ENCODE peak calls at places on chromosomes 11 and 22, in seven cellular contexts. M is IMR-90, H is HCT116, L is SK-N-SH, J is fibroblast of lung, N is astrocyte, W is K562. Y is an unnamed sample.

GRCh38 chr22:36544107-36544620 is 15.2 kb upstream of the EIF3D start:
- DNase-seq in H (no peak), W (no peak), N (peak; percentile 59), J (peak; percentile 70), L (no peak), M (peak; percentile 74), Y (no peak)

GRCh38 chr22:29385748-29386147 is 2.6 kb downstream of the AP1B1 start:
- DNase-seq in H (no peak), W (no peak), N (no peak), J (no peak), L (no peak), M (no peak), Y (peak; percentile 40)

GRCh38 chr11:68380786-68381622 is 68.6 kb downstream of the LRP5 start:
- DNase-seq in L (no peak), M (peak; percentile 11), N (peak; percentile 32), H (no peak), W (no peak), J (peak; percentile 53), Y (no peak)

GRCh38 chr22:45777046-45777851 is 105.6 kb downstream of the ATXN10 start:
- DNase-seq in H (no peak), J (peak; percentile 91), L (no peak), W (no peak), M (peak; percentile 63), N (peak; percentile 90), Y (no peak)

GRCh38 chr11:35250631-35251030 is 111.7 kb downstream of the CD44 start:
- DNase-seq in M (no peak), N (no peak), J (no peak), W (no peak), H (no peak), L (no peak), Y (no peak)

GRCh38 chr11:35563413-35564245 is 38.2 kb upstream of the PAMR1 start:
- DNase-seq in M (peak; percentile 37), N (no peak), J (peak; percentile 35), H (no peak), L (no peak), W (no peak), Y (no peak)

GRCh38 chr11:76860539-76861475 is at the start of gene ACER3:
- DNase-seq in J (peak; percentile 82), L (peak; percentile 99), W (peak; percentile 99), M (peak; percentile 78), N (peak; percentile 62), H (peak; percentile 76), Y (peak; percentile 96)

GRCh38 chr11:69746780-69747742 is 28.1 kb downstream of the FGF4 start:
- DNase-seq in H (no peak), W (no peak), J (peak; percentile 37), N (peak; percentile 18), M (no peak), L (no peak), Y (no peak)

GRCh38 chr22:38298312-38299000 is 18.8 kb downstream of the CSNK1E start:
- DNase-seq in W (peak; percentile 21), L (peak; percentile 52), M (peak; percentile 88), H (peak; percentile 58), N (peak; percentile 100), J (peak; percentile 100), Y (no peak)
- H4K20me1 ChIP-seq in W (no peaks in the 10 kb centered on the region), L (peaks cover 22% of the 10 kb centered on the region), M (peaks cover 100% of the 10 kb centered on the region), H (no peaks in the 10 kb centered on the region), N (peaks cover 97% of the 10 kb centered on the region), J (no peaks in the 10 kb centered on the region), Y (peaks cover 32% of the 10 kb centered on the region)

DNA sequence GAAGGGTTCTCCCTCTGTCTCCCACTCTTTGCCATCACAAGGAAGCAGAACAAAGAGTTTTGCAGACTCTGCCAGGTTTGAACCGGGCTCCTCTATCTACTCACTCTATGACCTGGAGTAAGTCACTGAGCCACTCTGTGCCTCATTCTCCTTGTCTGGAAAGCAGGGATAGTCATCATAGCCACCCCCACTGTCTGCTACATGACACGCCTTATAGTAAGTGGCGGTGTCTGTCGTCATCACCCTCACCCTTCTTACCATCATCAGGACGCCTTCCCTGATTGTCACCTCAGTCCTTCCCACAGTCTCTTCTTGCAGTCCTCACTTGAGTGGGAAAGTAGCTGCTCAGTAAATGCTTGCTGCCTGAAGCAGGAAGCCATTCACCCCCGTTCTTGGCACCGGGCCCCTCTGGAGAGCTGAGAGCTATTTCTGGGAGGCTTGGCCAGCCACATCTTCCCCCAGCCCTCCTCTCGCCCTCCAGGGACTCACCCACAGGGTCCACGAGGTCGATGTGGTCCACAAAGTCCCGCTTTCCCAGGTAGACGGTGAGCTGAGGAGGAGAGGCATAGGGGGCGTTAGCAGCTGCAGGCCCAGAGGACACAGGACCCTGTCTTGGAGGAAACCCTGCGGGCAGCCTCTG is 46.4 kb downstream of the TPBGL start:
- DNase-seq in N (peak; percentile 41), H (no peak), J (peak; percentile 46), W (no peak), L (no peak), M (peak; percentile 37), Y (no peak)
- H4K20me1 ChIP-seq in N (no peaks in the 10 kb centered on the region), H (no peaks in the 10 kb centered on the region), J (no peaks in the 10 kb centered on the region), W (peaks cover 5% of the 10 kb centered on the region), L (no peaks in the 10 kb centered on the region), M (no peaks in the 10 kb centered on the region), Y (no peaks in the 10 kb centered on the region)

GRCh38 chr22:49792107-49792506 is 35.6 kb downstream of the BRD1 start:
- DNase-seq in M (no peak), W (no peak), H (no peak), J (no peak), N (no peak), L (no peak), Y (no peak)
- H4K20me1 ChIP-seq in M (peaks cover 79% of the 10 kb centered on the region), W (peaks cover 15% of the 10 kb centered on the region), H (no peaks in the 10 kb centered on the region), J (peaks cover 3% of the 10 kb centered on the region), N (peaks cover 98% of the 10 kb centered on the region), L (peaks cover 90% of the 10 kb centered on the region), Y (peaks cover 9% of the 10 kb centered on the region)

GRCh38 chr11:36743039-36743438 is 145.0 kb upstream of the RAG2 start:
- DNase-seq in W (no peak), L (no peak), M (no peak), N (no peak), H (no peak), J (no peak), Y (no peak)
- H4K20me1 ChIP-seq in W (no peaks in the 10 kb centered on the region), L (no peaks in the 10 kb centered on the region), M (no peaks in the 10 kb centered on the region), N (no peaks in the 10 kb centered on the region), H (no peaks in the 10 kb centered on the region), J (no peaks in the 10 kb centered on the region), Y (no peaks in the 10 kb centered on the region)

DNA sequence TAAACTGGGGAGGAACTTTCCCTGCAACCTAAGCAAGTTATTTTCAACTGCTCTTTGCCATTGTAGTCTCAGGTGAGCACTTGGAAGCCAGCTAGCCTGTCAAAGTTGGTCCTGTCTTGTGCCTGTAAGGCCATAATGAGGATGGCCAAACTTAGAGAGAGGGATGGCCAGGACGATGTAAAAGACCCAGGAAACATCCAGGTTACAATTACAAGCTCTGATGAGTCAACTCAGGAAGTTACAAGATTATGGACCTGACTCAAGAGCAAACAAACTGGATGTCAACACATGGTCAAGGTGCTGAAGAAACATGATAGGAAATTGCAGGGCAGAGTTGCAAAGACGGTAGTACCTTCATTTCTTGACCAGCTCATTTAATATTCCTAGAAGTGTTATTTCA is 1.6 kb downstream of the GTPBP1 start:
- DNase-seq in L (no peak), N (peak; percentile 42), J (peak; percentile 53), H (no peak), W (peak; percentile 39), M (peak; percentile 73), Y (no peak)
- H4K20me1 ChIP-seq in L (peaks cover 21% of the 10 kb centered on the region), N (peaks cover 58% of the 10 kb centered on the region), J (no peaks in the 10 kb centered on the region), H (no peaks in the 10 kb centered on the region), W (peaks cover 23% of the 10 kb centered on the region), M (peaks cover 56% of the 10 kb centered on the region), Y (peaks cover 34% of the 10 kb centered on the region)

DNA sequence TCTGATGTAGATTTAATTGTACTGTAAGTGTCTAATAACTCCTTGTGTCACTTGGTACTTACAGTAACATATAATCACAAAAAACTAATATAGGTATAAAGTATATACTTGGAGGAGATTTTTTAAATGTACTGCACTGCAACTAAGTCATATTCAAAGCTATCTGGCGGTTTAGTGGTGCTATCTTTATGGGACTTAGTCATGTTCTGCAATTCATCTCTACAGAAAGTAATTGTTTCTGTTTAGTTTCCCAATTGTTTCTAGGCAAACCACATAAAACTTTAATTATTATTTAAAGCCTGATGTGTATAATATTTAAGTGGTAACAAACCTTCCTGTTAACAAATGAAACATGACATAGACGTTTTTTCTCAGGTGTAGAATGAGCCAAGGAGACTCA is 8.0 kb downstream of the PAFAH1B2 start:
- DNase-seq in H (no peak), L (no peak), J (no peak), N (no peak), M (no peak), W (no peak), Y (no peak)
- H4K20me1 ChIP-seq in H (peaks cover 24% of the 10 kb centered on the region), L (peaks cover 99% of the 10 kb centered on the region), J (no peaks in the 10 kb centered on the region), N (peaks cover 95% of the 10 kb centered on the region), M (peaks cover 92% of the 10 kb centered on the region), W (no peaks in the 10 kb centered on the region), Y (peaks cover 29% of the 10 kb centered on the region)

DNA sequence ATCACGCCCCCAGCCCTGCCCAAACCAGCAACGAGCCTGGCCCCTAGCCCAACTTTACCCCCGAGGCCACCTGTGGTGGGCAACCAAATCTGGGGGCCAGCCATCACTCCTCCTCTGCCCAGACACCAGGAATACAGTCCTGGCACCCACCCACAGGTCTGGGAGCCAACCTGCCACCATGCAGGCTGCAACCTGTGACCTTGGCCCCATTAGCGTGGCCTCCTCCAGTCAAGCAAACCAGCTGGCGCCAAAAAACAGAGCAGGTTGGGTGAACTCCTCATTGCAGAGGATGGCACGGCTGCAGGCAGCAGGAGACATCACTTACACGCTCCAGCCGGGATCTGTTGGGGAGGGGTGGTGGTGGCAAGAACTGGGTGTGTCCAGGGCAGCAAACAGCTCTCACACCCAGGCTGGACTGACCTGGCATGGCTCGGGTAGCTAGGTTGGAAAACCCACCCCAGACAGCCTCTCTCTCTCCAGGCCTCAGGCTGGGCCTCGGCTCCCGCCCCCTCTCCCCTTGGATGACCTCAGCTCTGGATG is 65.5 kb upstream of the TCF20 start:
- DNase-seq in W (no peak), L (peak; percentile 49), H (no peak), J (no peak), N (no peak), M (no peak), Y (no peak)
- H4K20me1 ChIP-seq in W (peaks cover 15% of the 10 kb centered on the region), L (no peaks in the 10 kb centered on the region), H (no peaks in the 10 kb centered on the region), J (no peaks in the 10 kb centered on the region), N (peaks cover 56% of the 10 kb centered on the region), M (peaks cover 5% of the 10 kb centered on the region), Y (no peaks in the 10 kb centered on the region)

GRCh38 chr11:2263012-2263565 is 7.3 kb downstream of the ASCL2 start:
- DNase-seq in L (no peak), H (no peak), W (peak; percentile 6), M (no peak), J (no peak), N (no peak), Y (no peak)

GRCh38 chr11:2260491-2261364 is 9.7 kb downstream of the ASCL2 start:
- DNase-seq in N (no peak), M (no peak), H (no peak), L (peak; percentile 43), W (no peak), J (no peak), Y (no peak)

GRCh38 chr11:2261436-2262230 is 8.8 kb downstream of the ASCL2 start:
- DNase-seq in L (no peak), N (no peak), H (no peak), M (no peak), J (no peak), W (no peak), Y (no peak)

GRCh38 chr11:2263724-2264360 is 6.5 kb downstream of the ASCL2 start:
- DNase-seq in W (peak; percentile 4), M (no peak), J (no peak), L (no peak), N (no peak), H (no peak), Y (no peak)

GRCh38 chr11:2262301-2263011 is 7.9 kb downstream of the ASCL2 start:
- DNase-seq in M (no peak), N (no peak), L (no peak), J (no peak), W (no peak), H (no peak), Y (no peak)
- H4K20me1 ChIP-seq in M (no peaks in the 10 kb centered on the region), N (no peaks in the 10 kb centered on the region), L (no peaks in the 10 kb centered on the region), J (no peaks in the 10 kb centered on the region), W (peaks cover 17% of the 10 kb centered on the region), H (no peaks in the 10 kb centered on the region), Y (no peaks in the 10 kb centered on the region)

GRCh38 chr22:19412934-19413333 is 18.6 kb downstream of the HIRA start:
- DNase-seq in J (no peak), N (no peak), W (no peak), H (no peak), M (no peak), L (no peak), Y (no peak)
- H4K20me1 ChIP-seq in J (no peaks in the 10 kb centered on the region), N (peaks cover 77% of the 10 kb centered on the region), W (peaks cover 40% of the 10 kb centered on the region), H (peaks cover 8% of the 10 kb centered on the region), M (peaks cover 44% of the 10 kb centered on the region), L (peaks cover 14% of the 10 kb centered on the region), Y (peaks cover 45% of the 10 kb centered on the region)

Y was measured in MM.1S.